ENCODE peak calls at places on chromosomes 1 and 21, in five cellular contexts. E is fibroblast of mammary gland, R is adrenal gland, N is OCI-LY7, G is left ventricle myocardium inferior. T is an unnamed sample.

GRCh38 chr1:180218806-180219765 is 11.0 kb upstream of the LHX4 start:
- DNase-seq in N (no peak), E (no peak), R (no peak), G (no peak), T (no peak)

GRCh38 chr1:27346357-27346756 is 4.5 kb downstream of the SYTL1 start:
- DNase-seq in N (no peak), R (no peak), E (no peak), G (no peak), T (no peak)

GRCh38 chr21:39232926-39233325 is 49.7 kb upstream of the PSMG1 start:
- DNase-seq in E (peak; percentile 61), R (no peak), N (no peak), G (no peak), T (no peak)

GRCh38 chr1:186983327-186983726 is 154.6 kb downstream of the PLA2G4A start:
- DNase-seq in E (peak; percentile 89), N (no peak), R (peak; percentile 40), G (peak; percentile 20), T (no peak)

GRCh38 chr1:243713470-243714186 is 136.4 kb downstream of the AKT3 start:
- DNase-seq in R (no peak), N (no peak), E (peak; percentile 62), G (no peak), T (peak; percentile 16)

GRCh38 chr1:68811806-68812205 is 314.9 kb upstream of the DEPDC1 start:
- DNase-seq in G (no peak), E (no peak), R (no peak), N (no peak), T (no peak)

GRCh38 chr1:56025942-56026341 is 553.4 kb downstream of the PLPP3 start:
- DNase-seq in E (peak; percentile 31), N (no peak), R (no peak), G (no peak), T (no peak)

GRCh38 chr1:84711091-84711490 is 20.8 kb upstream of the SSX2IP start:
- DNase-seq in E (no peak), G (no peak), N (no peak), R (no peak), T (no peak)

GRCh38 chr1:163632269-163632668 is 310.5 kb downstream of the NUF2 start:
- DNase-seq in N (no peak), E (no peak), R (no peak), G (no peak), T (no peak)

GRCh38 chr1:65266501-65266900 is 42.8 kb upstream of the DNAJC6 start:
- DNase-seq in E (no peak), N (no peak), R (no peak), G (no peak), T (no peak)

GRCh38 chr1:179953974-179954493 is 576 bp upstream of the CEP350 start:
- DNase-seq in N (peak; percentile 71), R (peak; percentile 61), E (peak; percentile 61), G (no peak), T (peak; percentile 23)

GRCh38 chr1:210159206-210159605 is 73.4 kb upstream of the SERTAD4 start:
- DNase-seq in E (no peak), N (no peak), G (no peak), R (no peak), T (no peak)

GRCh38 chr21:42141643-42142042 is 70.5 kb downstream of the UMODL1 start:
- DNase-seq in N (no peak), R (no peak), E (no peak), G (no peak), T (no peak)

GRCh38 chr1:24155011-24155782 is 12.3 kb upstream of the IL22RA1 start:
- DNase-seq in N (peak; percentile 16), R (no peak), G (no peak), E (no peak), T (no peak)

DNA sequence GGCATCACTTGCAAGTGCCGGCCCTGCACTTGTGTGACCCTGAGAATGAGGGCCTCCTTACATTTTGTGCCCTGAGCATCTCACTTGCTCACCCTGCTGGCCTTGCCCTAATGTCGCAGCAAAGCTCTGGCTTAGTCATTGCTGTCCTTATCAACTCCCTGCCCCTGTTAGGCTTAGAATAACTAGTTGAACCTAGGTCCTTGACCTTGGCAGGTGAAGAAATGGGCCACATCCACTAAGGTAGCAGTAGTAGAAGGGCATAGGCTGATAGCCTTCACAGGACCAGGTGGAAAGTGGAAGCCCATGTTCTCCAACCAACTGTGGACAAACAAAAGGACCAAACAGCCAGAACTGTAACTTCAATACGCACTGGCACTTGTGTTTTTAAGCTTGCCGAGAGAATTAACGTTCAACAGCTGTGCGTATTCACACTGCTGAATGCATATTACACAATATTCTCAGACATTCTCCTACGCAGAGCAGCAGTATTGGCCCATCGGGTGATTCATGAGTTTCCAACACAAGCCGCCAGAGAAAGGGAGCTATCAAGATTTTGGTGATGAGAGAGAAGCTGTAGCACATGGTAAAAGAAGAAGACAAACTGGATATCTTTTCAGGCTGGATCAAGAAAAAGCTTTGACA is 27.7 kb upstream of the PTGFRN start:
- DNase-seq in G (peak; percentile 28), N (peak; percentile 4), R (peak; percentile 40), E (peak; percentile 97), T (peak; percentile 46)
- TF ChIP-seq CTCF in G (peak; percentile 30), N (peak; percentile 35), R (no peak), E (peak; percentile 30), T (peak; percentile 58)

DNA sequence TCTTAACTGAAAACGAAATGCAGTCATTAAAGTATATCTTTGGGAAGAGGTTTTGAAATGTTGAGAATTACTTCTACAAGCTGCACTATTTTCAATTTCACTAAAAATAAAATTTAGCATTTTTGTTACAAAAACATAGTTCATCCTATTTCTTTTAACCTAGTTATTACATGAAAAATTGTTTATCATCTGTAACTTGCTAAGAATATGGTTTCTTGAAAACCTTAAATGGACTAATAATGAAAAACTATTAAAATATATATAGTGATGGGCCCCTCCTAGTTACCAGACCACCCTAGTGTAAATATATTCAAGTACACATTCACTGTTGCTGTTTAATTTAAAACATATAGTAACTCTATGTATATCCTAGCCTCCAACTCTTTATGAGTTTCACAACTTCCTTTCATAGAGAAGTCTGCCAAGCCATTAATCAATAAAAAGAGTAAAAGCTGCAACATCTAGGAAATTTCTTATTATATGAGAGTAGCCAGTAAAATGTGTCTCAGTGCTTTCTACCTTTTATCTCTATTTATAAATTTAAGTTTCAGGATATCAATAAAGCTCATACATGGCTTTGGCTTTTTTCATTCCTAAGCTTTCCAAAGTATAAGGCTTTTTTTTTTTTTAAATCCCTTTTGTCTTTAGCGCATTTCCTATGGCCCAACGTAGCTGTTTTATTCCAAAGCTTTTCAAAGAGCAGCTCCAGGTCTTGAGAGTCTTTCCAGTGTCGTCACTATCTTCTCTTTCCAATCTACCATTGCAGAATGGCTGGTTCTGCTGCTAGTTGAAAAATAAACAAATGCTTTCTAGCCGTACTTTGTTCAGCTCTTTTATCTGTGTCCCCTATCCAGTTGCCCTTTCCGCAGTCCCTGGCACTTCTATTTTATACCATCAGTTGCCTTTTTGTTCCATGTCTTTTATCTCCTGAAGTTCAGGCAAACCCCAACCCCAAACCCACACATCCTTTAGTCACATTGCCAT is 6.5 kb downstream of the IRF2BP2 start:
- DNase-seq in G (no peak), R (no peak), E (peak; percentile 65), N (no peak), T (no peak)
- H3K4me3 ChIP-seq in G (peak overlapping the region; percentile 87), R (no peak overlapping the region), E (peak overlapping the region; percentile 84), N (peak overlapping the region; percentile 72), T (peak overlapping the region; percentile 75)

GRCh38 chr21:44618504-44618903 is 6.6 kb downstream of the KRTAP10-8 start:
- DNase-seq in E (no peak), R (peak; percentile 36), G (peak; percentile 49), N (peak; percentile 5), T (no peak)
- TF ChIP-seq CTCF in E (no peak), R (no peak), G (peak; percentile 63), N (no peak), T (peak; percentile 10)

DNA sequence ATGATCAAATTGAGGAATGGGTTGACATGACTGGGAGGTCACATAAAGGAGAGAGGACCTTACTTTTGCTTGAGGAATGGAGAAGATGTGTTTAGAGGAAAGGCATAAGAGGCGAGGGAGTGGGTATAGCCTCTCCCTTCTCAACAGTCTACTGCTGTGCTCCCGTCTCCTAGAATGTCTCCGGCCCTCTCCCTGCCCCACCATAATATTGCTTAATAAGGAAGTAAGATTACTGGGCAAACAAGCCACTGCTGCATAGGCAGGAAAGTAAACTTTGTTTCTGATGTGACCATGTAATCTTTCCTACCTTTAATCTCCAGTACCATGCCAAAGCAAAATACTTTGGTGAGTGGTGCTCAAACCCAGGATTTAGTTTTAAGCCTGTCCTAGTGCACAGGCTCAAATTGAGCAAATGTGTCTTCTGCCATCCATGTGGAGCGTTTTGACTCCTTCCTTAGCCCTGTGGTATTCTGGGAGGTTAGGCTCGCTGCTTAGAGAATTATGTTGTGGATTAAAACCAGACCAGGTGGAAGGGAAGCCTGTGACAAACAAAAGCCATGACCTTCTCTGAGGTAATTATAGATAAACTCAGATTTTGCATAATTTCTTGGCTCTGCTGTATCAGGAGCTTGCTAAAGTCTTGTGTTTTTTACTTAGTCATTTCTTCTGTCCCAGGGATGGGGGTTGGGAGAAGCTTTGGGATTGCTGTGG is 34.3 kb upstream of the DIPK1A start:
- DNase-seq in N (no peak), E (no peak), G (no peak), R (no peak), T (no peak)
- H3K4me3 ChIP-seq in N (no peak overlapping the region), E (no peak overlapping the region), G (no peak overlapping the region), R (no peak overlapping the region), T (no peak overlapping the region)